ENCODE peak calls at places on chromosome 6, in four cellular contexts. H is mucosa of gallbladder, C is endothelial cell, O is T-helper 2 cell. D is an unnamed sample.

GRCh38 chr6:21678990-21679389 is 85.4 kb downstream of the SOX4 start:
- DNase-seq in H (no peak), C (no peak), O (no peak), D (no peak)

GRCh38 chr6:33892581-33893346 is 89.0 kb upstream of the MLN start:
- DNase-seq in H (no peak), C (no peak), O (no peak), D (no peak)

GRCh38 chr6:114280239-114280982 is 62.4 kb downstream of the HS3ST5 start:
- DNase-seq in H (no peak), C (no peak), O (no peak), D (no peak)

GRCh38 chr6:108526739-108527174 is 34.0 kb upstream of the FOXO3 start:
- DNase-seq in H (no peak), C (no peak), O (no peak), D (no peak)

GRCh38 chr6:132357120-132357519 is 44.2 kb downstream of the MOXD1 start:
- DNase-seq in H (no peak), C (no peak), O (no peak), D (no peak)

GRCh38 chr6:109434456-109434855 is 6.0 kb downstream of the PPIL6 start:
- DNase-seq in H (no peak), C (no peak), O (no peak), D (no peak)

GRCh38 chr6:107272246-107272645 is 156.9 kb upstream of the BEND3 start:
- DNase-seq in H (no peak), C (no peak), O (no peak), D (no peak)

GRCh38 chr6:11909696-11910132 is 102.4 kb upstream of the HIVEP1 start:
- DNase-seq in H (no peak), C (no peak), O (no peak), D (no peak)

GRCh38 chr6:35484921-35485392 is 11.9 kb downstream of the TEAD3 start:
- DNase-seq in H (no peak), C (no peak), O (no peak), D (no peak)

GRCh38 chr6:5126214-5126613 is 41.1 kb downstream of the PPP1R3G start:
- DNase-seq in H (no peak), C (no peak), O (no peak), D (no peak)

GRCh38 chr6:142045380-142046270 is 87.1 kb upstream of the GJE1 start:
- DNase-seq in H (no peak), C (no peak), O (no peak), D (no peak)

GRCh38 chr6:26205625-26206574 is 118.7 kb downstream of the HFE start:
- DNase-seq in H (no peak), C (no peak), O (no peak), D (no peak)